ENCODE peak calls at places on chromosomes 6 and 20, in six cellular contexts. One of them, this sample, is unnamed.

GRCh38 chr6:139833592-139833991 is 459.1 kb upstream of the CITED2 start:
- ATAC-seq in HepG2: no peak
- ATAC-seq in upper lobe of left lung: no peak
- ATAC-seq in K562: no peak
- ATAC-seq in GM12878: no peak
- ATAC-seq in HCT116: no peak
- ATAC-seq in this sample: no peak

GRCh38 chr6:160221423-160221822 is 37.2 kb downstream of the SLC22A2 start:
- ATAC-seq in HepG2: peak; percentile 59
- ATAC-seq in upper lobe of left lung: peak; percentile 79
- ATAC-seq in K562: no peak
- ATAC-seq in GM12878: peak; percentile 61
- ATAC-seq in HCT116: peak; percentile 82
- ATAC-seq in this sample: no peak

GRCh38 chr6:168985705-168986104 is 267.9 kb downstream of the THBS2 start:
- ATAC-seq in HepG2: no peak
- ATAC-seq in upper lobe of left lung: no peak
- ATAC-seq in K562: no peak
- ATAC-seq in GM12878: no peak
- ATAC-seq in HCT116: peak; percentile 55
- ATAC-seq in this sample: no peak

GRCh38 chr6:50143011-50143719 is 93.4 kb upstream of the DEFB112 start:
- ATAC-seq in HepG2: no peak
- ATAC-seq in upper lobe of left lung: no peak
- ATAC-seq in K562: no peak
- ATAC-seq in GM12878: no peak
- ATAC-seq in HCT116: no peak
- ATAC-seq in this sample: no peak

GRCh38 chr6:16766043-16766521 is 4.8 kb upstream of the ATXN1 start:
- ATAC-seq in HepG2: no peak
- ATAC-seq in upper lobe of left lung: no peak
- ATAC-seq in K562: no peak
- ATAC-seq in GM12878: peak; percentile 11
- ATAC-seq in HCT116: peak; percentile 16
- ATAC-seq in this sample: no peak

GRCh38 chr20:1335961-1336698 is 7.2 kb upstream of the SDCBP2 start:
- ATAC-seq in HepG2: no peak
- ATAC-seq in upper lobe of left lung: no peak
- ATAC-seq in K562: no peak
- ATAC-seq in GM12878: no peak
- ATAC-seq in HCT116: no peak
- ATAC-seq in this sample: no peak

GRCh38 chr6:20118877-20119276 is 93.4 kb downstream of the MBOAT1 start:
- ATAC-seq in HepG2: no peak
- ATAC-seq in upper lobe of left lung: no peak
- ATAC-seq in K562: no peak
- ATAC-seq in GM12878: no peak
- ATAC-seq in HCT116: no peak
- ATAC-seq in this sample: no peak

GRCh38 chr6:18400831-18401446 is 13.8 kb downstream of the RNF144B start:
- ATAC-seq in HepG2: no peak
- ATAC-seq in upper lobe of left lung: peak; percentile 43
- ATAC-seq in K562: no peak
- ATAC-seq in GM12878: peak; percentile 95
- ATAC-seq in HCT116: no peak
- ATAC-seq in this sample: no peak

GRCh38 chr6:147135211-147135672 is 69.0 kb upstream of the STXBP5 start:
- ATAC-seq in HepG2: no peak
- ATAC-seq in upper lobe of left lung: no peak
- ATAC-seq in K562: peak; percentile 43
- ATAC-seq in GM12878: no peak
- ATAC-seq in HCT116: no peak
- ATAC-seq in this sample: no peak

GRCh38 chr6:15792842-15793241 is 130.0 kb upstream of the DTNBP1 start:
- ATAC-seq in HepG2: peak; percentile 11
- ATAC-seq in upper lobe of left lung: no peak
- ATAC-seq in K562: peak; percentile 68
- ATAC-seq in GM12878: no peak
- ATAC-seq in HCT116: no peak
- ATAC-seq in this sample: no peak

GRCh38 chr20:4512891-4513550 is 208.7 kb upstream of the PRND start:
- ATAC-seq in HepG2: no peak
- ATAC-seq in upper lobe of left lung: no peak
- ATAC-seq in K562: no peak
- ATAC-seq in GM12878: no peak
- ATAC-seq in HCT116: peak; percentile 78
- ATAC-seq in this sample: no peak

GRCh38 chr6:90412538-90413369 is 116.1 kb upstream of the BACH2 start:
- ATAC-seq in HepG2: no peak
- ATAC-seq in upper lobe of left lung: no peak
- ATAC-seq in K562: no peak
- ATAC-seq in GM12878: no peak
- ATAC-seq in HCT116: no peak
- ATAC-seq in this sample: no peak

GRCh38 chr6:51959744-51960383 is 127.5 kb downstream of the PKHD1 start:
- ATAC-seq in HepG2: peak; percentile 97
- ATAC-seq in upper lobe of left lung: peak; percentile 46
- ATAC-seq in K562: peak; percentile 94
- ATAC-seq in GM12878: peak; percentile 97
- ATAC-seq in HCT116: peak; percentile 82
- ATAC-seq in this sample: no peak

GRCh38 chr20:57797401-57797800 is 87.6 kb upstream of the PMEPA1 start:
- ATAC-seq in HepG2: no peak
- ATAC-seq in upper lobe of left lung: no peak
- ATAC-seq in K562: no peak
- ATAC-seq in GM12878: no peak
- ATAC-seq in HCT116: no peak
- ATAC-seq in this sample: no peak

GRCh38 chr6:31838968-31839367 is 11.4 kb downstream of the HSPA1B start:
- ATAC-seq in HepG2: no peak
- ATAC-seq in upper lobe of left lung: no peak
- ATAC-seq in K562: no peak
- ATAC-seq in GM12878: no peak
- ATAC-seq in HCT116: no peak
- ATAC-seq in this sample: no peak

GRCh38 chr6:31836036-31836675 is 8.6 kb downstream of the HSPA1B start:
- ATAC-seq in HepG2: no peak
- ATAC-seq in upper lobe of left lung: no peak
- ATAC-seq in K562: no peak
- ATAC-seq in GM12878: no peak
- ATAC-seq in HCT116: no peak
- ATAC-seq in this sample: no peak

GRCh38 chr6:31834704-31835375 is 7.3 kb downstream of the HSPA1B start:
- ATAC-seq in HepG2: peak; percentile 70
- ATAC-seq in upper lobe of left lung: peak; percentile 86
- ATAC-seq in K562: peak; percentile 64
- ATAC-seq in GM12878: peak; percentile 61
- ATAC-seq in HCT116: peak; percentile 68
- ATAC-seq in this sample: peak; percentile 69

GRCh38 chr6:31836676-31837611 is 9.4 kb downstream of the HSPA1B start:
- ATAC-seq in HepG2: no peak
- ATAC-seq in upper lobe of left lung: no peak
- ATAC-seq in K562: no peak
- ATAC-seq in GM12878: peak; percentile 12
- ATAC-seq in HCT116: no peak
- ATAC-seq in this sample: no peak

DNA sequence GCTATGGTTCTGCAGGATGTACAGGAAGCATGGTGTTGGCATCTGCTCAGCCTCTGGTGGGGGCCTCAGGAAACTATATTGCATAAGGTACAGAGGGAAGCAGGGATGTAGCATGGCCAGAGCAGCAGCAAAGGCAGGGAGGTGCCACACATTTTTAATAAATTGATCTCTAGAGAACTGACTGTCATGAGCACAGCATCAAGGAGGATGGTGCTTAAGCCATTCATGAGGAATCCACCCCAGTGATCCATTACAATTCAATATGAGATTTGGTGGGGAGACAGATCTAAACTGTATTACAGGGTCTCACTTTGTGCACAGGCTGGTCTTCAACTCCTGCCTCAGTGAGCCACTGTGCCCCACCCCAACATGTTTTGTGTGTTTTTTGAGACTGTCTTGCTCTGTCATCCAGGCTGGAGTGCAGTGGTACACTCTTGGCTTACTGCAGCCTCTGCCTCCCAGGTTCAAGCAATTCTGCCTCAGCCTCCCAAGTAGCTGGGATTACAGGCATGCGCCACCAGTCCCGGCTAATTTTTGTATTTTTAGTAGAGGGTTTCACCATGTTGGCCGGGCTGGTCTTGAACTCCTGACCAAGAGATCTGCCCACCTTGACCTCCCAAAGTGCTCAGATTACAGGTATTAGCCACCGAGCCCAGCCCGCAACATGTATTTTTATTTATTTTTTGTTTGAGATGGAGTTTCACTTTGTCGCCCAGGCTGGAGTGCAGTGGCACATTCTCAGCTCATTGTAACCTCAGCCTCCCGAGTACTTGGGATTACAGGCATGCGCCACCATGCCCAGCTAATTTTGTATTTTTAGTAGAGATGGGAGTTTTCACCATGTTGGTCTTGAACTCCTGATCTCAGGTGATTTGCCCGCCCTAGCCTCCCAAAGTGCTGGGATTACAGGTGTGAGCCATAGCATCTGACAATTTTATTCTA is 10.3 kb downstream of the HSPA1B start:
- ATAC-seq in HepG2: no peak
- ATAC-seq in upper lobe of left lung: no peak
- ATAC-seq in K562: no peak
- ATAC-seq in GM12878: no peak
- ATAC-seq in HCT116: no peak
- ATAC-seq in this sample: no peak
- TF ChIP-seq POLR2AphosphoS5 in HepG2: no peak
- TF ChIP-seq POLR2AphosphoS5 in upper lobe of left lung: no peak
- TF ChIP-seq POLR2AphosphoS5 in K562: peak; percentile 8
- TF ChIP-seq POLR2AphosphoS5 in GM12878: no peak
- TF ChIP-seq POLR2AphosphoS5 in HCT116: no peak
- TF ChIP-seq POLR2AphosphoS5 in this sample: no peak

GRCh38 chr6:31534011-31534410 is 5.2 kb downstream of the MCCD1 start:
- ATAC-seq in HepG2: no peak
- ATAC-seq in upper lobe of left lung: no peak
- ATAC-seq in K562: no peak
- ATAC-seq in GM12878: no peak
- ATAC-seq in HCT116: no peak
- ATAC-seq in this sample: no peak

GRCh38 chr6:31533455-31533841 is 4.7 kb downstream of the MCCD1 start:
- ATAC-seq in HepG2: no peak
- ATAC-seq in upper lobe of left lung: no peak
- ATAC-seq in K562: no peak
- ATAC-seq in GM12878: no peak
- ATAC-seq in HCT116: no peak
- ATAC-seq in this sample: no peak

GRCh38 chr6:31534521-31535040 is 5.8 kb downstream of the MCCD1 start:
- ATAC-seq in HepG2: no peak
- ATAC-seq in upper lobe of left lung: no peak
- ATAC-seq in K562: no peak
- ATAC-seq in GM12878: no peak
- ATAC-seq in HCT116: no peak
- ATAC-seq in this sample: no peak

GRCh38 chr6:31532644-31533454 is 4.1 kb downstream of the MCCD1 start:
- ATAC-seq in HepG2: no peak
- ATAC-seq in upper lobe of left lung: no peak
- ATAC-seq in K562: no peak
- ATAC-seq in GM12878: no peak
- ATAC-seq in HCT116: no peak
- ATAC-seq in this sample: no peak

DNA sequence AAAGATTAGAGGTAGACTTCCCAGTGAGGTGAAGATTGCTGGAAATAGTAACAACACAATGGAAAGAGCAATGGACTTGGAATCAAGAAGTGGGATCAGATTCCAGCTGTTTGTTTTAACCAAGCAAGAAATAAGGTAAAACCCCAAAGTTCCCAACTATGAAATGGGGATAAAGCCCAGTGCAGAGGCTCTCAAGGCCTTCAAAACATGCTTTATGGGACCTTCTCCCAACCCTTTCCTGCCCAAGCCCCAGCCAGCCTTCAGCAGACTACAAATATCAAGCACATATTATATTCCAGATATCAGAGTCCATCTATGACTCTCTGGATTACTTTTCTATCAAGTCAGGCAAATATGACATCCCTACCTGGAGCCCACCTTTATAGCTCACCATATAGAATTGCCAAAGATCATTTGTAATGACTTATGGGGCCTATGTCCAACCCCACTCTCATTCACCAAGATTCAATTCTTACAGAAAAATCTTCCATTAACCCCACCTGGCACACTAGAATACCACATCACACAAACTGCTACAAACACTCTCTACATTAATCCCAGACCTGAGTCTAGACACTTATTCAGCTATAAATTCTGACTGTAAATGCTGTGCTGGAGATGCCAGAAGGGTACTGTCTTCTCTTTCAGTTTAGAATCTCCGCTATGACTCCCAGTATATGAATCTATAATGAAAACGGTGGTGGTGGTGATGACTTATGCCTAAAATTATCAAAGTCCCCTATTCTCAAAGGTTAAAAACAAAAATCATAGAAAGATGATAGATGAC is 6.1 kb downstream of the DDX39B start:
- ATAC-seq in HepG2: no peak
- ATAC-seq in upper lobe of left lung: no peak
- ATAC-seq in K562: no peak
- ATAC-seq in GM12878: no peak
- ATAC-seq in HCT116: no peak
- ATAC-seq in this sample: no peak
- TF ChIP-seq POLR2A in HepG2: no peak
- TF ChIP-seq POLR2A in upper lobe of left lung: no peak
- TF ChIP-seq POLR2A in K562: peak; percentile 53
- TF ChIP-seq POLR2A in GM12878: no peak
- TF ChIP-seq POLR2A in HCT116: no peak
- TF ChIP-seq POLR2A in this sample: no peak

GRCh38 chr6:29751480-29751879 is 28.2 kb downstream of the HLA-F start:
- ATAC-seq in HepG2: no peak
- ATAC-seq in upper lobe of left lung: no peak
- ATAC-seq in K562: no peak
- ATAC-seq in GM12878: no peak
- ATAC-seq in HCT116: no peak
- ATAC-seq in this sample: no peak
- H3K4me3 ChIP-seq in HepG2: no peak overlapping the region
- H3K4me3 ChIP-seq in upper lobe of left lung: no peak overlapping the region
- H3K4me3 ChIP-seq in K562: no peak overlapping the region
- H3K4me3 ChIP-seq in GM12878: peak overlapping the region; percentile 66
- H3K4me3 ChIP-seq in HCT116: peak overlapping the region; percentile 83
- H3K4me3 ChIP-seq in this sample: peak overlapping the region; percentile 72

GRCh38 chr20:33811763-33812672 is 870 bp downstream of the CHMP4B start:
- ATAC-seq in HepG2: peak; percentile 10
- ATAC-seq in upper lobe of left lung: peak; percentile 61
- ATAC-seq in K562: peak; percentile 30
- ATAC-seq in GM12878: peak; percentile 51
- ATAC-seq in HCT116: peak; percentile 7
- ATAC-seq in this sample: peak; percentile 49
- TF ChIP-seq POLR2AphosphoS5 in HepG2: no peak
- TF ChIP-seq POLR2AphosphoS5 in upper lobe of left lung: peak; percentile 65
- TF ChIP-seq POLR2AphosphoS5 in K562: no peak
- TF ChIP-seq POLR2AphosphoS5 in GM12878: no peak
- TF ChIP-seq POLR2AphosphoS5 in HCT116: no peak
- TF ChIP-seq POLR2AphosphoS5 in this sample: peak; percentile 74

This sample was measured in gastroesophageal sphincter.